ENCODE peak calls at places on chromosomes 6 and 20, in four cellular contexts. One of them, this sample, is unnamed. For H3K4me1, the result is how much of the 10 kb centered on the place peaks cover.

GRCh38 chr20:4883051-4883450 is 118.3 kb downstream of the SLC23A2 start:
- DNase-seq in breast epithelium: no peak
- DNase-seq in tibial nerve: no peak
- DNase-seq in prostate gland: no peak
- DNase-seq in this sample: no peak

GRCh38 chr6:44003345-44004061 is 123.7 kb downstream of the MRPL14 start:
- DNase-seq in breast epithelium: no peak
- DNase-seq in prostate gland: no peak
- DNase-seq in tibial nerve: no peak
- DNase-seq in this sample: peak

GRCh38 chr6:140043357-140043756 is 668.9 kb upstream of the CITED2 start:
- DNase-seq in tibial nerve: no peak
- DNase-seq in prostate gland: no peak
- DNase-seq in breast epithelium: no peak
- DNase-seq in this sample: no peak

GRCh38 chr6:98343004-98343403 is 491.4 kb upstream of the POU3F2 start:
- DNase-seq in prostate gland: no peak
- DNase-seq in tibial nerve: no peak
- DNase-seq in breast epithelium: no peak
- DNase-seq in this sample: no peak

GRCh38 chr6:30490031-30490876 is 945 bp downstream of the HLA-E start:
- DNase-seq in tibial nerve: peak
- DNase-seq in prostate gland: peak
- DNase-seq in breast epithelium: peak
- DNase-seq in this sample: peak

GRCh38 chr6:129490551-129491245 is 219.3 kb downstream of the ARHGAP18 start:
- DNase-seq in breast epithelium: no peak
- DNase-seq in tibial nerve: peak
- DNase-seq in prostate gland: no peak
- DNase-seq in this sample: no peak

GRCh38 chr6:85674604-85675003 is 31.9 kb upstream of the SYNCRIP start:
- DNase-seq in breast epithelium: no peak
- DNase-seq in tibial nerve: no peak
- DNase-seq in prostate gland: no peak
- DNase-seq in this sample: no peak

GRCh38 chr6:36062247-36062646 is 34.6 kb downstream of the MAPK14 start:
- DNase-seq in tibial nerve: no peak
- DNase-seq in breast epithelium: no peak
- DNase-seq in prostate gland: no peak
- DNase-seq in this sample: no peak

GRCh38 chr6:166307082-166307980 is 861 bp downstream of the PRR18 start:
- DNase-seq in prostate gland: no peak
- DNase-seq in breast epithelium: no peak
- DNase-seq in tibial nerve: no peak
- DNase-seq in this sample: no peak

GRCh38 chr20:708956-709355 is 33.4 kb upstream of the SCRT2 start:
- DNase-seq in breast epithelium: no peak
- DNase-seq in prostate gland: no peak
- DNase-seq in tibial nerve: no peak
- DNase-seq in this sample: no peak

GRCh38 chr6:81194374-81194773 is 558.1 kb downstream of the TENT5A start:
- DNase-seq in tibial nerve: no peak
- DNase-seq in breast epithelium: no peak
- DNase-seq in prostate gland: no peak
- DNase-seq in this sample: no peak

GRCh38 chr6:3328796-3329195 is 70.0 kb downstream of the PSMG4 start:
- DNase-seq in breast epithelium: no peak
- DNase-seq in tibial nerve: no peak
- DNase-seq in prostate gland: no peak
- DNase-seq in this sample: no peak

GRCh38 chr20:49635171-49635570 is 67.2 kb upstream of the PTGIS start:
- DNase-seq in breast epithelium: no peak
- DNase-seq in tibial nerve: no peak
- DNase-seq in prostate gland: peak
- DNase-seq in this sample: peak

GRCh38 chr6:1636971-1637871 is 27.5 kb downstream of the FOXC1 start:
- DNase-seq in prostate gland: no peak
- DNase-seq in tibial nerve: no peak
- DNase-seq in breast epithelium: no peak
- DNase-seq in this sample: no peak

GRCh38 chr6:154297711-154298110 is 58.9 kb downstream of the IPCEF1 start:
- DNase-seq in breast epithelium: no peak
- DNase-seq in tibial nerve: no peak
- DNase-seq in prostate gland: no peak
- DNase-seq in this sample: no peak

GRCh38 chr6:96613291-96613999 is 50.5 kb downstream of the FHL5 start:
- DNase-seq in tibial nerve: no peak
- DNase-seq in breast epithelium: no peak
- DNase-seq in prostate gland: no peak
- DNase-seq in this sample: no peak

GRCh38 chr6:52540286-52540902 is 36.5 kb downstream of the TRAM2 start:
- DNase-seq in prostate gland: no peak
- DNase-seq in tibial nerve: no peak
- DNase-seq in breast epithelium: no peak
- DNase-seq in this sample: no peak

GRCh38 chr6:52538921-52539354 is 37.9 kb downstream of the TRAM2 start:
- DNase-seq in tibial nerve: no peak
- DNase-seq in breast epithelium: no peak
- DNase-seq in prostate gland: no peak
- DNase-seq in this sample: no peak

GRCh38 chr6:52539607-52540006 is 37.3 kb downstream of the TRAM2 start:
- DNase-seq in prostate gland: no peak
- DNase-seq in breast epithelium: no peak
- DNase-seq in tibial nerve: no peak
- DNase-seq in this sample: no peak

GRCh38 chr6:52543262-52543661 is 33.6 kb downstream of the TRAM2 start:
- DNase-seq in breast epithelium: no peak
- DNase-seq in tibial nerve: no peak
- DNase-seq in prostate gland: no peak
- DNase-seq in this sample: no peak

GRCh38 chr6:52541135-52541534 is 35.7 kb downstream of the TRAM2 start:
- DNase-seq in prostate gland: no peak
- DNase-seq in breast epithelium: no peak
- DNase-seq in tibial nerve: no peak
- DNase-seq in this sample: no peak
- H3K4me1 ChIP-seq in prostate gland: under half
- H3K4me1 ChIP-seq in breast epithelium: under half
- H3K4me1 ChIP-seq in tibial nerve: under half
- H3K4me1 ChIP-seq in this sample: under half

DNA sequence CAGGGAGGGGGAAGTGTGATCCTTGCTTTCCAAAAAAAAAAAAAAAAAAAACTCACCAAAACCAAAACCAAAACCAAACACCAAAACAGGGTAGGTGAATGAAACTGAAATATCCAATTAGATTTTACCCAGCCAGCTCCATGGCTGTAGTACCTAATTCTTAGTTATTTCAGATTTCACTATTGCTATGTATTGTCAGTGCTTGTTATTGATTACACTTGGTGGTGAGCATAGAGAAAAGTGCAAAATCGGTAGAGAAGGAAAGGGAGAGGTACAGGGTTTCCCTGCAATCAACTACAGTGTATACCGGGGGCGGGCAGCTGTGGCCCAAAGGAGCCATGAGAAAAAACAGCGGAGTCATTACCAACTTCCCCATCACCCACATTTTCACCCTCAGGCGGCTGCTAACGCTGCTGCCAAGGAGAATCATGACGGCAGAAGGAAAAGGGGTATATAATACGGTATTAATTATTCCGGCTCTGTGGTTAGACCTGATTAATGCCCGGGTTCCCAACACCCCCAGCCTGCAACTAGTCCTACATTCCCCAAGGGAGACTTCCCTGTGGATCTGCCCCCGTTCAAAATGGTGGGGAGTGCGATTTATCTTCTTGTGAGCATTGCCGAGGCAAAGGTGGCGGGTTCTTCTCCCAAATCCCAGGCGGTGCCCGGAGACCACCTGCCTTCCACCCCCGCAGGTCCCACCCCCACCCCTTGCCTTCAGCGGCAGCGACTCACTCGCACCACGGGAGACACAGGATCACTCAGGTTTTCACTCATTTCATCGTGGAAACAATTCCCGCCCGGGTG is at the start of gene C6orf62:
- DNase-seq in prostate gland: no peak
- DNase-seq in tibial nerve: no peak
- DNase-seq in breast epithelium: no peak
- DNase-seq in this sample: no peak
- TF ChIP-seq POLR2A in prostate gland: no peak
- TF ChIP-seq POLR2A in tibial nerve: no peak
- TF ChIP-seq POLR2A in breast epithelium: no peak
- TF ChIP-seq POLR2A in this sample: no peak

DNA sequence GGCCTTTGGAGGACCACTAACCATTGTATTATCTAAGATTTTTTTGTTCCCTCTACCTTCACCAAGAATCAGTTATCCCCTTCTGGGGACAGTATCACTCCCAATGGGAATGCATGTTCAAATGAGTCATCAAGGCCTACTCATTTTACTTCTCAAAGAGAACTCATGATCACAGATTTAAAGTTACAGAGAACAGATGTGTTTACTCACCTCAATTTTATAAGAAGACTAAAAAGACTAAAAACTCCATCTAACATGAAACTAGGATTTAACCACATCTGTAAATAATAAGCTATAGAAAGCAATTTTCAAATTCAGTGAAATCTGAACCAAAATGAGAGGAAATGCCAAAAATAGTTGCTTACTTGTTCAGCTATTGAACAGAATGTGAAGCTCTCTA is 300.1 kb upstream of the KCNQ5 start:
- DNase-seq in tibial nerve: no peak
- DNase-seq in prostate gland: no peak
- DNase-seq in breast epithelium: no peak
- DNase-seq in this sample: no peak
- TF ChIP-seq CTCF in tibial nerve: no peak
- TF ChIP-seq CTCF in prostate gland: no peak
- TF ChIP-seq CTCF in breast epithelium: no peak
- TF ChIP-seq CTCF in this sample: no peak

GRCh38 chr20:63946986-63947637 is 9.1 kb downstream of the UCKL1 start:
- DNase-seq in prostate gland: peak
- DNase-seq in tibial nerve: no peak
- DNase-seq in breast epithelium: no peak
- DNase-seq in this sample: peak
- H3K4me1 ChIP-seq in prostate gland: under half
- H3K4me1 ChIP-seq in tibial nerve: under half
- H3K4me1 ChIP-seq in breast epithelium: under half
- H3K4me1 ChIP-seq in this sample: half or more

GRCh38 chr6:28136585-28137457 is 4.9 kb upstream of the ZKSCAN8 start:
- DNase-seq in prostate gland: peak
- DNase-seq in breast epithelium: peak
- DNase-seq in tibial nerve: peak
- DNase-seq in this sample: peak
- TF ChIP-seq POLR2A in prostate gland: no peak
- TF ChIP-seq POLR2A in breast epithelium: no peak
- TF ChIP-seq POLR2A in tibial nerve: peak
- TF ChIP-seq POLR2A in this sample: no peak

DNA sequence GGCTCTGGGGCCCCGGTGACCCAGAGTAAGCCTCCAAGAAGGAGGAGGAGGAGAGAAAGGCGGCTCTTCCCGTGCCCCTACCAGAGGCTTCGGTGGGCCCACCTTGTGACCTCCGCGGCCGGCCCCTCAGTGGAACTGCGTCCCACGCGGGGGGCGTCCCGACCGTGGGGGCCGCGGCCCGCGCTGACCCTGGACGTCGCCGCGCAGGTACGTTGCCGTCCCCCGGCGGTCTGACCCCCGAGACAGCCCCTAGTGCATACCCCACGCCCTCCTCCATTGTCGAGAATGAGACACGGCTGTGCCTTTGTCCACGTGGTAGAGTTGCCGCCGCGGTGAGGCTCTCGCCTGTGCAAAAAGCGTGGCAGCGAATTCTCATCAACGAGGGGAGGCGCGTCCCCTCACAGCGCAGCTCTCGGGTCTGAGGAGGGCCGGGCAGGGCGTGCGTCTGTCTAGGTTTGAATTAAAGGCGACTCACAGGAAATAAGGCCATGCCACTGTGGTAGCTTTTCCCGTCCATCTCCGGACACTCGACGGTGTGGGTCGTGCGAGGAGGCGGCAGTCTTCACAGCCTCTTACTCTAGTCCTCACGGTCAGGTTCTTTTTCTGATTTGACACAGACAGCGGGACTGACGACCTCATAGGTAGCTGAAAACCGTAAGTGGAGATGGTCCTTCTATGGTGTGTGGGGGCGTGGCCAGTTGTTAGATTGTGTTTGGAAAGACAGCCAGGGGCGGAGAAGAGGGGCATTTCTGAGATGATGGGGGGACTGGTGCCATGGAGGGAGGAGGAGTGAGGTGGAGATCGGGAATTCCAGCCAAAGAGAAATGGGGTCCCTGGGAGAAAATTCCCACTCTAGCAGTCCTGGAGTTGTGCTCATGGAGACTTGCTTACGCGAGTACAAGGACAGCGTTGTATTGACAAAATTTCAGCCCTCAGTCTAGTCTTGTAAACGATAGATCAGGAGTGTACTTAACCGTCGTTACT is 556 bp downstream of the NXT1 start:
- DNase-seq in prostate gland: peak
- DNase-seq in tibial nerve: peak
- DNase-seq in breast epithelium: no peak
- DNase-seq in this sample: peak
- TF ChIP-seq CTCF in prostate gland: no peak
- TF ChIP-seq CTCF in tibial nerve: no peak
- TF ChIP-seq CTCF in breast epithelium: no peak
- TF ChIP-seq CTCF in this sample: no peak

GRCh38 chr6:46904117-46904516 is 17.6 kb downstream of the ADGRF5 start:
- DNase-seq in tibial nerve: no peak
- DNase-seq in prostate gland: no peak
- DNase-seq in breast epithelium: no peak
- DNase-seq in this sample: no peak
- H3K4me1 ChIP-seq in tibial nerve: under half
- H3K4me1 ChIP-seq in prostate gland: under half
- H3K4me1 ChIP-seq in breast epithelium: under half
- H3K4me1 ChIP-seq in this sample: under half